ENCODE peak calls at places on chromosomes 12 and 14, in ten cellular contexts. H, K, L, F, S, P, V, T, Q and I are unnamed samples.

GRCh38 chr12:70919597-70920035 is 922 bp downstream of the PTPRR start:
- DNase-seq in H (no peak), K (no peak), L (no peak), F (no peak), S (no peak), P (peak; percentile 76), V (no peak), T (no peak), Q (no peak), I (peak; percentile 34)

GRCh38 chr12:122841544-122842321 is 6.5 kb downstream of the HIP1R start:
- DNase-seq in H (no peak), K (no peak), L (no peak), F (peak; percentile 93), S (peak; percentile 71), P (no peak), V (no peak), T (no peak), Q (no peak), I (peak; percentile 74)

GRCh38 chr14:99015833-99016232 is 256.2 kb downstream of the BCL11B start:
- DNase-seq in H (no peak), K (no peak), L (no peak), F (no peak), S (no peak), P (no peak), V (no peak), T (no peak), Q (no peak), I (no peak)

GRCh38 chr12:48185181-48185919 is 1.9 kb downstream of the CCDC184 start:
- DNase-seq in H (no peak), K (no peak), L (no peak), F (no peak), S (no peak), P (peak; percentile 52), V (no peak), T (no peak), Q (no peak), I (no peak)

GRCh38 chr14:30272848-30273563 is 286.0 kb upstream of the G2E3 start:
- DNase-seq in H (no peak), K (no peak), L (no peak), F (no peak), S (no peak), P (peak; percentile 45), V (no peak), T (no peak), Q (no peak), I (no peak)

GRCh38 chr12:51951199-51951842 is at the start of gene ACVR1B:
- DNase-seq in H (peak; percentile 78), K (peak; percentile 91), L (peak; percentile 87), F (peak; percentile 94), S (peak; percentile 95), P (peak; percentile 97), V (peak; percentile 92), T (peak; percentile 85), Q (peak; percentile 41), I (peak; percentile 97)

GRCh38 chr12:88775742-88776151 is 195.5 kb upstream of the KITLG start:
- DNase-seq in H (no peak), K (no peak), L (no peak), F (no peak), S (no peak), P (no peak), V (peak; percentile 54), T (no peak), Q (no peak), I (no peak)

GRCh38 chr12:81147286-81147919 is 69.5 kb downstream of the ACSS3 start:
- DNase-seq in H (no peak), K (no peak), L (no peak), F (no peak), S (no peak), P (no peak), V (no peak), T (no peak), Q (no peak), I (no peak)

GRCh38 chr14:78967111-78967809 is 797.1 kb downstream of the NRXN3 start:
- DNase-seq in H (no peak), K (no peak), L (no peak), F (no peak), S (no peak), P (no peak), V (peak; percentile 56), T (no peak), Q (no peak), I (peak; percentile 4)

GRCh38 chr12:52952082-52952801 is 3.3 kb downstream of the KRT18 start:
- DNase-seq in H (no peak), K (no peak), L (no peak), F (peak; percentile 87), S (peak; percentile 80), P (no peak), V (no peak), T (no peak), Q (no peak), I (no peak)

GRCh38 chr14:38113546-38113945 is 94.2 kb upstream of the SSTR1 start:
- DNase-seq in H (no peak), K (no peak), L (no peak), F (no peak), S (no peak), P (no peak), V (no peak), T (no peak), Q (no peak), I (no peak)

GRCh38 chr12:94644622-94645021 is 5.7 kb downstream of the TMCC3 start:
- DNase-seq in H (no peak), K (no peak), L (no peak), F (peak; percentile 35), S (no peak), P (no peak), V (peak; percentile 78), T (no peak), Q (no peak), I (peak; percentile 14)

GRCh38 chr14:29993148-29993547 is 65.5 kb upstream of the PRKD1 start:
- DNase-seq in H (no peak), K (no peak), L (no peak), F (no peak), S (no peak), P (no peak), V (no peak), T (no peak), Q (no peak), I (no peak)

GRCh38 chr12:27207626-27208413 is 36.3 kb upstream of the STK38L start:
- DNase-seq in H (no peak), K (no peak), L (no peak), F (no peak), S (no peak), P (no peak), V (no peak), T (no peak), Q (no peak), I (peak; percentile 26)

GRCh38 chr14:93857500-93857899 is 69.2 kb upstream of the PRIMA1 start:
- DNase-seq in H (no peak), K (no peak), L (no peak), F (no peak), S (no peak), P (peak; percentile 47), V (no peak), T (no peak), Q (no peak), I (peak; percentile 4)

GRCh38 chr12:45575823-45576448 is 153.6 kb upstream of the ARID2 start:
- DNase-seq in H (no peak), K (no peak), L (no peak), F (no peak), S (no peak), P (no peak), V (no peak), T (no peak), Q (no peak), I (no peak)

GRCh38 chr14:52553002-52553670 is 500 bp downstream of the GPR137C start:
- DNase-seq in H (no peak), K (no peak), L (no peak), F (peak; percentile 15), S (peak; percentile 39), P (peak; percentile 81), V (peak; percentile 17), T (peak; percentile 20), Q (no peak), I (peak; percentile 59)

GRCh38 chr14:71231521-71232393 is 324.5 kb downstream of the PCNX1 start:
- DNase-seq in H (no peak), K (no peak), L (no peak), F (no peak), S (no peak), P (no peak), V (no peak), T (no peak), Q (no peak), I (no peak)

GRCh38 chr12:68495666-68496065 is 115.0 kb upstream of the RAP1B start:
- DNase-seq in H (no peak), K (no peak), L (no peak), F (no peak), S (no peak), P (no peak), V (peak; percentile 73), T (peak; percentile 12), Q (no peak), I (peak; percentile 58)
- H3K27me3 ChIP-seq in H (no peaks in the 10 kb centered on the region), K (no peaks in the 10 kb centered on the region), L (no peaks in the 10 kb centered on the region), F (no peaks in the 10 kb centered on the region), S (no peaks in the 10 kb centered on the region), P (no peaks in the 10 kb centered on the region), V (peaks cover 11% of the 10 kb centered on the region), T (no peaks in the 10 kb centered on the region), Q (no peaks in the 10 kb centered on the region), I (no peaks in the 10 kb centered on the region)

GRCh38 chr12:130640496-130640895 is 75.6 kb downstream of the RIMBP2 start:
- DNase-seq in H (no peak), K (no peak), L (no peak), F (no peak), S (no peak), P (no peak), V (no peak), T (no peak), Q (no peak), I (no peak)
- H3K4me3 ChIP-seq in H (no peak overlapping the region), K (no peak overlapping the region), L (no peak overlapping the region), F (no peak overlapping the region), S (no peak overlapping the region), P (no peak overlapping the region), V (no peak overlapping the region), T (no peak overlapping the region), Q (no peak overlapping the region), I (no peak overlapping the region)

DNA sequence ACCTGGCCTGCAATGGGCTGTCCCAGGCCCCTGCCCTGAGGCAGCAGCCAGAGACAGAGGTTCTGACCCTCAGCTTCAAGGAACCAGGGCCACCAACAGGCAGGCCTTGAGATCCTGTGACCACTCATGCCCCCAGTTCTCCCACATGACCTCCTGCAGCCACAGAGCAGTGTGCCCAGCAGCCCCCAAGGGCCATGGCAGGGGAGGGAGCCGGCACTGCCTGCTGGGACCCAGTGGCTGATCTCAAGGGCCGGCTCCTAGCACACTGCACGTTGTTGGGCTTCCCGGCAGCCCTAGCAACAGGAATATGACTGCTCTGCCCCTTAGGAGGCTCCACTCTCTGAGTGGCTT is 14.8 kb downstream of the DEGS2 start:
- DNase-seq in H (no peak), K (no peak), L (no peak), F (no peak), S (no peak), P (no peak), V (no peak), T (no peak), Q (no peak), I (no peak)
- H3K4me1 ChIP-seq in H (no peaks in the 10 kb centered on the region), K (peaks cover 29% of the 10 kb centered on the region), L (peaks cover 17% of the 10 kb centered on the region), F (no peaks in the 10 kb centered on the region), S (peaks cover 96% of the 10 kb centered on the region), P (peaks cover 13% of the 10 kb centered on the region), V (peaks cover 31% of the 10 kb centered on the region), T (no peaks in the 10 kb centered on the region), Q (no peaks in the 10 kb centered on the region), I (no peaks in the 10 kb centered on the region)

DNA sequence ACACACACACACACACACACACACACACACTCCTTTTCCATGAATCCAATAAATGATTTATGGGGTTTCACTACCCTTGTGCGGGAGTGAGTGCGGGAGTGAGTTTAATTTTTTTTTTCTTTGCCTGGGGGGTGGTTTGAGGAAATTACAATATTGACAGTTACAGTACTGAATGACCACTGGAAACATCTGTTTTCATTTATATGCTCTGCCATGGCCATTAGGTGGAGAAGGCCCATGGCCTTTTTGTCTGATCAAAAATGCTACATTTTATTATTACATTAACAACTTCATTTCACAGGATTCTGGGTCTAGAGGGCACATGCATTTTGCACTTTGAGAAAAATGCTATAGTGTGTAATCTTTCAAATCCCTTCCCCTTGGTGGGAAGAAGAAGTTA is 5.9 kb downstream of the TBX3 start:
- DNase-seq in H (no peak), K (no peak), L (no peak), F (no peak), S (no peak), P (no peak), V (no peak), T (no peak), Q (no peak), I (peak; percentile 64)
- H3K27me3 ChIP-seq in H (no peaks in the 10 kb centered on the region), K (no peaks in the 10 kb centered on the region), L (peaks cover 12% of the 10 kb centered on the region), F (no peaks in the 10 kb centered on the region), S (peaks cover 17% of the 10 kb centered on the region), P (peaks cover 100% of the 10 kb centered on the region), V (peaks cover 8% of the 10 kb centered on the region), T (no peaks in the 10 kb centered on the region), Q (no peaks in the 10 kb centered on the region), I (no peaks in the 10 kb centered on the region)